ENCODE peak calls at places on chromosomes 11 and 22, in eight cellular contexts. C, I, L, F, G, Y, Z and Q are unnamed samples.

GRCh38 chr22:22721681-22722309 is 77.4 kb downstream of the GGTLC2 start:
- DNase-seq in C (no peak), I (no peak), L (peak), F (no peak), G (no peak), Y (no peak), Z (no peak), Q (no peak)

GRCh38 chr11:100730266-100730665 is 43.2 kb downstream of the ARHGAP42 start:
- DNase-seq in C (no peak), I (no peak), L (no peak), F (no peak), G (no peak), Y (no peak), Z (no peak), Q (no peak)

GRCh38 chr22:42933783-42934144 is 76.7 kb upstream of the ARFGAP3 start:
- DNase-seq in C (peak), I (no peak), L (no peak), F (no peak), G (no peak), Y (peak), Z (no peak), Q (no peak)

GRCh38 chr11:78419327-78419726 is 1.7 kb upstream of the GAB2 start:
- DNase-seq in C (peak), I (no peak), L (no peak), F (no peak), G (no peak), Y (no peak), Z (no peak), Q (no peak)

GRCh38 chr11:10693509-10694071 is at the start of gene IRAG1:
- DNase-seq in C (no peak), I (no peak), L (no peak), F (no peak), G (no peak), Y (no peak), Z (peak), Q (peak)

GRCh38 chr11:68370211-68371111 is 58.1 kb downstream of the LRP5 start:
- DNase-seq in C (no peak), I (no peak), L (peak), F (no peak), G (no peak), Y (no peak), Z (peak), Q (no peak)

GRCh38 chr11:47616726-47617416 is 22.7 kb upstream of the C1QTNF4 start:
- DNase-seq in C (peak), I (peak), L (no peak), F (peak), G (peak), Y (peak), Z (no peak), Q (peak)

GRCh38 chr11:103803062-103803461 is 233.4 kb upstream of the DDI1 start:
- DNase-seq in C (no peak), I (no peak), L (no peak), F (no peak), G (no peak), Y (no peak), Z (no peak), Q (no peak)

GRCh38 chr11:33910261-33910959 is 18.5 kb upstream of the LMO2 start:
- DNase-seq in C (no peak), I (no peak), L (no peak), F (no peak), G (no peak), Y (no peak), Z (no peak), Q (no peak)

GRCh38 chr22:26199665-26200064 is 30.4 kb downstream of the SEZ6L start:
- DNase-seq in C (no peak), I (no peak), L (no peak), F (no peak), G (no peak), Y (no peak), Z (no peak), Q (peak)

GRCh38 chr11:46290598-46291309 is 13.3 kb downstream of the CREB3L1 start:
- DNase-seq in C (no peak), I (no peak), L (no peak), F (peak), G (no peak), Y (no peak), Z (peak), Q (peak)

GRCh38 chr11:109914809-109915653 is 178.2 kb upstream of the ZC3H12C start:
- DNase-seq in C (no peak), I (no peak), L (no peak), F (no peak), G (peak), Y (no peak), Z (no peak), Q (no peak)

GRCh38 chr22:47322854-47323253 is 560.4 kb downstream of the TBC1D22A start:
- DNase-seq in C (no peak), I (no peak), L (no peak), F (no peak), G (no peak), Y (no peak), Z (no peak), Q (no peak)

GRCh38 chr11:78961938-78962701 is 387.5 kb upstream of the NARS2 start:
- DNase-seq in C (no peak), I (no peak), L (no peak), F (peak), G (no peak), Y (no peak), Z (peak), Q (peak)

GRCh38 chr11:13699870-13700269 is 31.4 kb downstream of the FAR1 start:
- DNase-seq in C (no peak), I (no peak), L (no peak), F (no peak), G (no peak), Y (no peak), Z (no peak), Q (no peak)

GRCh38 chr11:134913999-134914590 is 502.1 kb upstream of the B3GAT1 start:
- DNase-seq in C (no peak), I (no peak), L (no peak), F (no peak), G (no peak), Y (no peak), Z (no peak), Q (no peak)

GRCh38 chr22:27706489-27706888 is 95.1 kb downstream of the MN1 start:
- DNase-seq in C (no peak), I (no peak), L (no peak), F (no peak), G (no peak), Y (no peak), Z (no peak), Q (no peak)

GRCh38 chr22:30305519-30305905 is 16.2 kb upstream of the CASTOR1 start:
- DNase-seq in C (no peak), I (no peak), L (peak), F (no peak), G (no peak), Y (no peak), Z (no peak), Q (no peak)

GRCh38 chr11:11594162-11594561 is 27.6 kb downstream of the GALNT18 start:
- DNase-seq in C (no peak), I (no peak), L (no peak), F (no peak), G (no peak), Y (no peak), Z (no peak), Q (no peak)

GRCh38 chr22:48404801-48405447 is 1422.7 kb downstream of the BRD1 start:
- DNase-seq in C (no peak), I (no peak), L (no peak), F (no peak), G (no peak), Y (no peak), Z (no peak), Q (no peak)

GRCh38 chr11:31601635-31602282 is 92.2 kb downstream of the ELP4 start:
- DNase-seq in C (no peak), I (no peak), L (no peak), F (no peak), G (no peak), Y (no peak), Z (no peak), Q (peak)

GRCh38 chr11:20609727-20610707 is 10.6 kb downstream of the SLC6A5 start:
- DNase-seq in C (peak), I (peak), L (no peak), F (peak), G (peak), Y (peak), Z (peak), Q (peak)

GRCh38 chr11:131235328-131236298 is 134.8 kb upstream of the NTM start:
- DNase-seq in C (no peak), I (no peak), L (no peak), F (no peak), G (no peak), Y (no peak), Z (peak), Q (peak)

GRCh38 chr11:110000858-110001257 is 92.3 kb upstream of the ZC3H12C start:
- DNase-seq in C (no peak), I (no peak), L (no peak), F (no peak), G (no peak), Y (no peak), Z (peak), Q (no peak)

GRCh38 chr11:132312161-132312560 is 941.7 kb downstream of the NTM start:
- DNase-seq in C (no peak), I (no peak), L (no peak), F (no peak), G (no peak), Y (no peak), Z (no peak), Q (no peak)

GRCh38 chr11:108592591-108593213 is 866 bp downstream of the EXPH5 start:
- DNase-seq in C (no peak), I (no peak), L (no peak), F (peak), G (no peak), Y (no peak), Z (peak), Q (peak)

GRCh38 chr11:88115828-88116410 is 59.3 kb downstream of the RAB38 start:
- DNase-seq in C (no peak), I (no peak), L (no peak), F (no peak), G (no peak), Y (no peak), Z (no peak), Q (no peak)

GRCh38 chr11:78402842-78403241 is 14.8 kb downstream of the GAB2 start:
- DNase-seq in C (no peak), I (no peak), L (no peak), F (no peak), G (no peak), Y (no peak), Z (no peak), Q (no peak)

GRCh38 chr22:38981005-38981658 is 1.0 kb upstream of the APOBEC3B start:
- DNase-seq in C (no peak), I (peak), L (no peak), F (peak), G (no peak), Y (peak), Z (no peak), Q (peak)

GRCh38 chr11:18100926-18101656 is 4.8 kb downstream of the SAAL1 start:
- DNase-seq in C (no peak), I (no peak), L (no peak), F (no peak), G (no peak), Y (no peak), Z (no peak), Q (no peak)

GRCh38 chr22:44583076-44583760 is 85.2 kb upstream of the RTL6 start:
- DNase-seq in C (peak), I (no peak), L (no peak), F (no peak), G (no peak), Y (no peak), Z (no peak), Q (no peak)

GRCh38 chr11:46277623-46278386 is at the start of gene CREB3L1:
- DNase-seq in C (no peak), I (no peak), L (no peak), F (peak), G (no peak), Y (no peak), Z (peak), Q (peak)

GRCh38 chr22:35991168-35991567 is 37.5 kb downstream of the RBFOX2 start:
- DNase-seq in C (no peak), I (no peak), L (no peak), F (no peak), G (no peak), Y (no peak), Z (no peak), Q (no peak)
- TF ChIP-seq REST in C (no peak), I (no peak), L (no peak), F (no peak), G (no peak), Y (no peak), Z (no peak), Q (no peak)

DNA sequence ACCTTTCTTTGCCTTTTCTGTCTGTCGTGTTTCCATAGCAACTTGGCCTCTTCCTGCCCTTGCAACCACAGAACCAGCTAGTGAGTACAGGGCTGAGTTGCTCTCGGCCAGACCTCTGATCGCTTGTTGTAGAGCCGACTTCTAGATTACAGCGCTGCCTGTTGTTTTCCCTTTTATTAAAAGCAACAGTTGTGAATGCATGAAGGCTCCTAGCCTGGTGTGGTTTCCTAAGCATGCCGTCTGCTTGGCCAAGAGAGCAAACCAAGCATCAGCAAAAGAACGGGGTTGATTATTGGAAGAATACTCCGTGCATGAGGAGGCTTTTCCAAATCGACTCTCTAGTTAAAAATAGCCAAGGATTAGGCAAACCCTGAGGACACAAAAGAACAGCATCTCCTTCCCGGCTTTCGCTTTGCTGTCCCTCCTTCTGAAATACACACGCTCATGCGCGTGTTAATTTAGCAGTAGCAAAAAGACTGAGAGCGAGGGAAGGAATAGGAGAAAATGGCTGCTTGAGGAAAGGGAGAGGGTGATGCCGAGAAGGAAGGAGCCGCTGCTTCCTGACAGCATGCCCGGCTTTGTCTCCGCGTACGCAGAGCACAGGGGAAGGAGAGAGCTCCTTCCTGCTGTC is 71.5 kb upstream of the TTC12 start:
- DNase-seq in C (no peak), I (no peak), L (no peak), F (no peak), G (no peak), Y (no peak), Z (no peak), Q (peak)
- TF ChIP-seq REST in C (no peak), I (no peak), L (no peak), F (no peak), G (no peak), Y (no peak), Z (no peak), Q (no peak)

DNA sequence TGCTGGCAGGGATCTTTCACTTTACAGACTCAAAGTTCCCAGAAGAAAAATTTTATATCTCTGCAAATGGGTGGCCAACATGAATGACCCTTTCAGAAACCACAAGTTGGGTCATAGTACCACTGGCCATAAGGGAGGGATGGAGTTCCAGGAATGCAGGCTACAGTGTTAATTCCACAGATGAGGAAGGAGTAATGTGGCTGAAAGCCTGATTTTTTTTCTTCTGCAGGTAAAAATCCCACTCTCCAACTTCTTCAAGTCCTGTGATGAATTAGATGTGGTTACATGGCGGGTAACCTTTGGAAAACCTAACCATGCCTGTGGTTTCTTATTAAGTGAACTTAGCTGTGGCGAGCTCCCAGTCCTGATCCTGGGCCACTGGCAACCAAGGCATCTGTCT is 103.2 kb downstream of the SLC1A2 start:
- DNase-seq in C (no peak), I (no peak), L (no peak), F (no peak), G (no peak), Y (no peak), Z (no peak), Q (no peak)
- TF ChIP-seq REST in C (no peak), I (no peak), L (no peak), F (no peak), G (no peak), Y (no peak), Z (no peak), Q (no peak)

GRCh38 chr22:25068701-25069100 is 116.2 kb downstream of the KIAA1671 start:
- DNase-seq in C (no peak), I (no peak), L (no peak), F (no peak), G (no peak), Y (no peak), Z (peak), Q (no peak)
- TF ChIP-seq REST in C (no peak), I (no peak), L (no peak), F (no peak), G (no peak), Y (no peak), Z (no peak), Q (no peak)